ENCODE peak calls at places on chromosomes 6 and 20, in seven cellular contexts. R is stimulated activated CD4-positive, alpha-beta T cell treated with anti-CD3 and anti-CD28 coated beads, TNF-alpha, amount 100 ng/mL, for 1 hour; L is ascending aorta; O is cardiac fibroblast; V is activated CD4-positive, alpha-beta memory T cell treated with anti-CD3 and anti-CD28 coated beads, Interleukin-2, amount 10 ng/mL, durations not matched to agents 7 days and 5 days; B is GDM1; K is Panc1. U is an unnamed sample.

GRCh38 chr6:35166160-35166919 is 25.2 kb upstream of the TCP11 start:
- DNase-seq in R (no peak), L (no peak), O (peak; percentile 48), V (no peak), B (no peak), K (no peak), U (no peak)

GRCh38 chr6:155936127-155936526 is 480.5 kb upstream of the NOX3 start:
- DNase-seq in R (no peak), L (no peak), O (no peak), V (no peak), B (no peak), K (no peak), U (no peak)

GRCh38 chr6:143103916-143104315 is 43.2 kb downstream of the AIG1 start:
- DNase-seq in R (no peak), L (no peak), O (no peak), V (no peak), B (no peak), K (no peak), U (no peak)

GRCh38 chr6:53879608-53880007 is 84.8 kb downstream of the LRRC1 start:
- DNase-seq in R (no peak), L (no peak), O (no peak), V (no peak), B (no peak), K (no peak), U (no peak)

GRCh38 chr6:67175091-67175490 is 1460.0 kb upstream of the ADGRB3 start:
- DNase-seq in R (no peak), L (no peak), O (no peak), V (no peak), B (no peak), K (no peak), U (no peak)

GRCh38 chr6:158769228-158769627 is 49.9 kb downstream of the EZR start:
- DNase-seq in R (no peak), L (no peak), O (no peak), V (no peak), B (no peak), K (no peak), U (no peak)

GRCh38 chr6:84556541-84557335 is 207.7 kb downstream of the TBX18 start:
- DNase-seq in R (no peak), L (no peak), O (no peak), V (no peak), B (no peak), K (no peak), U (no peak)

GRCh38 chr6:4352731-4353130 is 217.4 kb upstream of the ECI2 start:
- DNase-seq in R (no peak), L (no peak), O (no peak), V (no peak), B (no peak), K (no peak), U (no peak)

GRCh38 chr6:156828280-156828703 is 51.1 kb downstream of the ARID1B start:
- DNase-seq in R (no peak), L (no peak), O (peak; percentile 92), V (no peak), B (no peak), K (peak; percentile 50), U (no peak)

GRCh38 chr6:99810942-99811633 is 182.9 kb downstream of the MCHR2 start:
- DNase-seq in R (no peak), L (no peak), O (no peak), V (no peak), B (no peak), K (no peak), U (no peak)

GRCh38 chr6:34982424-34982852 is 93.4 kb downstream of the ANKS1A start:
- DNase-seq in R (no peak), L (no peak), O (peak; percentile 52), V (no peak), B (no peak), K (no peak), U (no peak)

GRCh38 chr6:38404355-38404754 is 235.4 kb downstream of the BTBD9 start:
- DNase-seq in R (no peak), L (no peak), O (peak; percentile 25), V (no peak), B (no peak), K (no peak), U (no peak)

GRCh38 chr6:142307963-142308748 is 6.3 kb downstream of the ADGRG6 start:
- DNase-seq in R (no peak), L (no peak), O (no peak), V (no peak), B (no peak), K (no peak), U (no peak)

GRCh38 chr6:129120856-129121255 is 237.9 kb downstream of the LAMA2 start:
- DNase-seq in R (no peak), L (no peak), O (peak; percentile 59), V (no peak), B (no peak), K (no peak), U (no peak)

GRCh38 chr20:10807013-10807412 is 133.2 kb upstream of the JAG1 start:
- DNase-seq in R (no peak), L (no peak), O (no peak), V (no peak), B (no peak), K (no peak), U (no peak)

GRCh38 chr6:137451926-137452325 is 42.3 kb downstream of the OLIG3 start:
- DNase-seq in R (no peak), L (no peak), O (peak; percentile 74), V (no peak), B (no peak), K (no peak), U (no peak)

GRCh38 chr20:38125157-38126056 is 39.7 kb downstream of the TGM2 start:
- DNase-seq in R (no peak), L (peak; percentile 92), O (peak; percentile 84), V (no peak), B (no peak), K (no peak), U (no peak)

GRCh38 chr6:160927416-160927815 is 64.2 kb upstream of the MAP3K4 start:
- DNase-seq in R (no peak), L (no peak), O (no peak), V (no peak), B (no peak), K (no peak), U (no peak)

GRCh38 chr20:56934888-56935287 is 305.8 kb downstream of the TFAP2C start:
- DNase-seq in R (no peak), L (no peak), O (no peak), V (no peak), B (no peak), K (no peak), U (no peak)

GRCh38 chr20:48574383-48574782 is 253.4 kb downstream of the PREX1 start:
- DNase-seq in R (no peak), L (no peak), O (peak; percentile 13), V (no peak), B (no peak), K (no peak), U (no peak)

GRCh38 chr6:148934956-148935355 is 188.1 kb downstream of the UST start:
- DNase-seq in R (no peak), L (no peak), O (peak; percentile 59), V (no peak), B (no peak), K (no peak), U (no peak)

GRCh38 chr6:108293527-108294296 is 1.1 kb upstream of the AFG1L start:
- DNase-seq in R (no peak), L (no peak), O (no peak), V (no peak), B (no peak), K (no peak), U (no peak)

GRCh38 chr6:37674161-37674560 is 23.5 kb downstream of the MDGA1 start:
- DNase-seq in R (no peak), L (no peak), O (no peak), V (no peak), B (no peak), K (no peak), U (no peak)

GRCh38 chr6:158024566-158025297 is 43.1 kb downstream of the SYNJ2 start:
- DNase-seq in R (no peak), L (no peak), O (no peak), V (no peak), B (no peak), K (no peak), U (no peak)

GRCh38 chr6:7215140-7215539 is 97.9 kb downstream of the SSR1 start:
- DNase-seq in R (no peak), L (no peak), O (peak; percentile 32), V (no peak), B (no peak), K (no peak), U (no peak)

GRCh38 chr20:53330744-53331143 is 262.9 kb downstream of the ZNF217 start:
- DNase-seq in R (no peak), L (no peak), O (no peak), V (no peak), B (no peak), K (no peak), U (no peak)

GRCh38 chr6:130615816-130616215 is 211.4 kb upstream of the SMLR1 start:
- DNase-seq in R (no peak), L (no peak), O (no peak), V (no peak), B (no peak), K (no peak), U (no peak)

GRCh38 chr20:62968378-62969178 is 16.1 kb downstream of the SLC17A9 start:
- DNase-seq in R (no peak), L (no peak), O (no peak), V (no peak), B (no peak), K (no peak), U (no peak)

GRCh38 chr6:125149256-125150144 is 4.1 kb upstream of the TPD52L1 start:
- DNase-seq in R (no peak), L (no peak), O (peak; percentile 60), V (no peak), B (no peak), K (no peak), U (no peak)

GRCh38 chr6:41090841-41091761 is 18.3 kb downstream of the NFYA start:
- DNase-seq in R (no peak), L (no peak), O (no peak), V (no peak), B (no peak), K (no peak), U (no peak)